ENCODE peak calls at places on chromosomes 3 and 15, in seven cellular contexts. M is GM03348; X is DMS153; A is transverse colon; Z is epithelial cell of esophagus; S is upper lobe of right lung; Q is activated CD4-positive, alpha-beta T cell treated with anti-CD3 and anti-CD28 coated beads, Interleukin-2, amount 50 U/mL, for 48 hours. C is an unnamed sample.
A peak's percentile ranks its signal among the peaks of the same experiment; 100 is the strongest.

GRCh38 chr3:180979949-180980348 is 9.6 kb downstream of the DNAJC19 start:
- DNase-seq in S (no peak), Z (no peak), A (no peak), M (no peak), X (no peak), Q (no peak), C (no peak)

GRCh38 chr3:42376397-42376798 is 34.0 kb downstream of the LYZL4 start:
- DNase-seq in Q (peak; percentile 63), Z (peak; percentile 79), A (no peak), S (no peak), M (peak; percentile 30), X (no peak), C (peak; percentile 78)

GRCh38 chr3:124529826-124530571 is 200.3 kb upstream of the UMPS start:
- DNase-seq in M (no peak), Z (peak; percentile 66), A (no peak), Q (no peak), S (no peak), X (peak; percentile 12), C (no peak)

GRCh38 chr3:106457278-106458210 is 588.7 kb upstream of the CBLB start:
- DNase-seq in S (no peak), M (peak; percentile 84), X (peak; percentile 35), A (no peak), Q (peak; percentile 19), Z (peak; percentile 86), C (no peak)

GRCh38 chr15:93610944-93611343 is 521.9 kb upstream of the RGMA start:
- DNase-seq in A (no peak), M (no peak), S (no peak), Q (no peak), Z (peak; percentile 20), X (no peak), C (no peak)

GRCh38 chr15:75620776-75621536 is 4.6 kb downstream of the SNUPN start:
- DNase-seq in Z (peak; percentile 83), M (peak; percentile 88), A (peak; percentile 67), Q (no peak), S (peak; percentile 76), X (no peak), C (no peak)

GRCh38 chr3:152466784-152467183 is 198.1 kb downstream of the MBNL1 start:
- DNase-seq in X (no peak), Z (peak; percentile 42), M (peak; percentile 54), Q (no peak), S (no peak), A (no peak), C (no peak)

GRCh38 chr15:64905119-64905831 is 6.4 kb upstream of the ANKDD1A start:
- DNase-seq in Q (peak; percentile 85), M (peak; percentile 93), Z (peak; percentile 63), S (peak; percentile 89), X (no peak), A (peak; percentile 79), C (peak; percentile 72)

GRCh38 chr3:115989927-115990326 is 366.6 kb downstream of the GAP43 start:
- DNase-seq in X (no peak), Q (no peak), M (peak; percentile 47), S (no peak), A (no peak), Z (peak; percentile 31), C (no peak)

GRCh38 chr15:79082363-79083070 is 8.1 kb downstream of the RASGRF1 start:
- DNase-seq in Z (no peak), X (no peak), M (no peak), S (peak; percentile 15), A (no peak), Q (no peak), C (no peak)

GRCh38 chr3:31377045-31377642 is 155.6 kb upstream of the STT3B start:
- DNase-seq in Q (no peak), M (peak; percentile 26), Z (peak; percentile 97), S (no peak), X (no peak), A (no peak), C (peak; percentile 24)

GRCh38 chr3:186440850-186441249 is 78.8 kb upstream of the DGKG start:
- DNase-seq in Z (no peak), S (no peak), Q (no peak), A (no peak), M (no peak), X (no peak), C (no peak)

GRCh38 chr3:14522129-14522691 is 17.9 kb downstream of the GRIP2 start:
- DNase-seq in X (no peak), A (no peak), M (no peak), S (peak; percentile 55), Q (no peak), Z (no peak), C (no peak)

GRCh38 chr15:43067717-43068461 is 37.9 kb downstream of the UBR1 start:
- DNase-seq in Z (peak; percentile 24), A (no peak), Q (peak; percentile 11), X (no peak), M (peak; percentile 16), S (no peak), C (no peak)

GRCh38 chr15:58761010-58761388 is 10.1 kb upstream of the MINDY2 start:
- DNase-seq in Q (no peak), X (no peak), A (no peak), Z (no peak), S (no peak), M (no peak), C (no peak)

GRCh38 chr3:49276475-49277356 is at the start of gene C3orf62:
- DNase-seq in Z (peak; percentile 75), Q (peak; percentile 89), A (peak; percentile 92), M (peak; percentile 96), X (peak; percentile 25), S (peak; percentile 96), C (peak; percentile 75)